ENCODE peak calls at places on chromosomes 11 and 22, in five cellular contexts. L, N, P, Y and T are unnamed samples.

GRCh38 chr11:131511794-131512193 is 141.4 kb downstream of the NTM start:
- DNase-seq in L (peak), N (no peak), P (peak), Y (no peak), T (peak)

GRCh38 chr22:49586873-49587272 is 240.8 kb downstream of the BRD1 start:
- DNase-seq in L (no peak), N (no peak), P (no peak), Y (no peak), T (no peak)

GRCh38 chr22:43706151-43706550 is 106.0 kb downstream of the EFCAB6 start:
- DNase-seq in L (no peak), N (no peak), P (no peak), Y (no peak), T (no peak)

GRCh38 chr11:108496643-108497256 is 1.4 kb downstream of the POGLUT3 start:
- DNase-seq in L (peak), N (no peak), P (no peak), Y (no peak), T (no peak)

GRCh38 chr22:44336962-44337657 is 24.4 kb upstream of the SHISAL1 start:
- DNase-seq in L (no peak), N (no peak), P (no peak), Y (no peak), T (no peak)

GRCh38 chr11:250740-251299 is 14.0 kb downstream of the PSMD13 start:
- DNase-seq in L (no peak), N (peak), P (peak), Y (peak), T (peak)

GRCh38 chr11:34886609-34887008 is 29.6 kb downstream of the APIP start:
- DNase-seq in L (no peak), N (no peak), P (no peak), Y (no peak), T (no peak)

GRCh38 chr22:43263645-43264514 is 76.9 kb upstream of the TTLL12 start:
- DNase-seq in L (no peak), N (peak), P (no peak), Y (peak), T (peak)

GRCh38 chr11:19968860-19969259 is 191.4 kb downstream of the DBX1 start:
- DNase-seq in L (no peak), N (no peak), P (no peak), Y (no peak), T (no peak)

GRCh38 chr11:71120346-71120963 is 131.9 kb downstream of the SHANK2 start:
- DNase-seq in L (no peak), N (peak), P (peak), Y (no peak), T (no peak)

GRCh38 chr11:65147352-65148075 is 13.2 kb upstream of the SYVN1 start:
- DNase-seq in L (no peak), N (no peak), P (no peak), Y (no peak), T (no peak)

GRCh38 chr22:18970948-18971315 is 34.8 kb upstream of the PRODH start:
- DNase-seq in L (no peak), N (no peak), P (no peak), Y (no peak), T (no peak)

GRCh38 chr11:70725786-70726185 is 327.5 kb downstream of the CTTN start:
- DNase-seq in L (no peak), N (no peak), P (no peak), Y (no peak), T (no peak)

GRCh38 chr11:6782720-6783119 is at the start of gene OR2AG1:
- DNase-seq in L (no peak), N (no peak), P (no peak), Y (no peak), T (no peak)

GRCh38 chr11:125146232-125146631 is 18.3 kb upstream of the PKNOX2 start:
- DNase-seq in L (no peak), N (no peak), P (no peak), Y (no peak), T (no peak)

GRCh38 chr22:46666577-46667244 is 46.5 kb downstream of the GRAMD4 start:
- DNase-seq in L (no peak), N (no peak), P (no peak), Y (no peak), T (no peak)

GRCh38 chr11:56509439-56509838 is 18.3 kb upstream of the OR5M8 start:
- DNase-seq in L (no peak), N (peak), P (no peak), Y (no peak), T (no peak)

GRCh38 chr11:73230931-73231330 is 12.8 kb downstream of the P2RY2 start:
- DNase-seq in L (no peak), N (no peak), P (no peak), Y (no peak), T (no peak)

GRCh38 chr11:96155627-96156378 is 187.2 kb downstream of the MAML2 start:
- DNase-seq in L (no peak), N (peak), P (no peak), Y (peak), T (peak)

GRCh38 chr11:12126352-12127019 is 16.1 kb downstream of the MICAL2 start:
- DNase-seq in L (no peak), N (peak), P (no peak), Y (no peak), T (no peak)

GRCh38 chr22:36687516-36687915 is 16.0 kb downstream of the CACNG2 start:
- DNase-seq in L (no peak), N (no peak), P (no peak), Y (no peak), T (no peak)

GRCh38 chr11:20221546-20221945 is 61.3 kb upstream of the DBX1 start:
- DNase-seq in L (no peak), N (no peak), P (no peak), Y (no peak), T (no peak)

GRCh38 chr11:119420631-119421030 is 2.3 kb downstream of the THY1 start:
- DNase-seq in L (no peak), N (no peak), P (no peak), Y (no peak), T (no peak)